ENCODE peak calls at places on chromosome 21, in seven cellular contexts. One of them, this sample, is unnamed.

GRCh38 chr21:41902946-41903345 is 23.8 kb upstream of the PRDM15 start:
- DNase-seq in cardiac fibroblast: no peak
- DNase-seq in LoVo: no peak
- DNase-seq in stimulated activated CD4-positive, alpha-beta T cell treated with anti-CD3 and anti-CD28 coated beads, Interleukin-12 subunit alpha, Interleukin-12 subunit beta, amount 100 ng/mL, for 4 hours: no peak
- DNase-seq in HepG2: no peak
- DNase-seq in EL: no peak
- DNase-seq in AG09309: no peak
- DNase-seq in this sample: no peak

GRCh38 chr21:16408280-16408669 is 678.5 kb downstream of the USP25 start:
- DNase-seq in EL: peak; percentile 20
- DNase-seq in LoVo: no peak
- DNase-seq in AG09309: peak; percentile 56
- DNase-seq in cardiac fibroblast: no peak
- DNase-seq in HepG2: no peak
- DNase-seq in stimulated activated CD4-positive, alpha-beta T cell treated with anti-CD3 and anti-CD28 coated beads, Interleukin-12 subunit alpha, Interleukin-12 subunit beta, amount 100 ng/mL, for 4 hours: no peak
- DNase-seq in this sample: no peak

GRCh38 chr21:46135782-46136181 is 19.6 kb downstream of the FTCD start:
- DNase-seq in cardiac fibroblast: no peak
- DNase-seq in HepG2: no peak
- DNase-seq in AG09309: no peak
- DNase-seq in EL: no peak
- DNase-seq in LoVo: no peak
- DNase-seq in stimulated activated CD4-positive, alpha-beta T cell treated with anti-CD3 and anti-CD28 coated beads, Interleukin-12 subunit alpha, Interleukin-12 subunit beta, amount 100 ng/mL, for 4 hours: no peak
- DNase-seq in this sample: no peak

GRCh38 chr21:32007461-32007860 is 134.6 kb downstream of the HUNK start:
- DNase-seq in stimulated activated CD4-positive, alpha-beta T cell treated with anti-CD3 and anti-CD28 coated beads, Interleukin-12 subunit alpha, Interleukin-12 subunit beta, amount 100 ng/mL, for 4 hours: no peak
- DNase-seq in HepG2: no peak
- DNase-seq in cardiac fibroblast: no peak
- DNase-seq in LoVo: no peak
- DNase-seq in EL: peak; percentile 22
- DNase-seq in AG09309: peak; percentile 67
- DNase-seq in this sample: no peak

GRCh38 chr21:44911384-44912157 is 9.1 kb downstream of the ITGB2 start:
- DNase-seq in cardiac fibroblast: no peak
- DNase-seq in AG09309: no peak
- DNase-seq in EL: no peak
- DNase-seq in stimulated activated CD4-positive, alpha-beta T cell treated with anti-CD3 and anti-CD28 coated beads, Interleukin-12 subunit alpha, Interleukin-12 subunit beta, amount 100 ng/mL, for 4 hours: peak; percentile 46
- DNase-seq in HepG2: peak; percentile 46
- DNase-seq in LoVo: peak; percentile 39
- DNase-seq in this sample: no peak

GRCh38 chr21:25997788-25998611 is 172.6 kb downstream of the APP start:
- DNase-seq in HepG2: peak; percentile 88
- DNase-seq in AG09309: no peak
- DNase-seq in EL: no peak
- DNase-seq in LoVo: no peak
- DNase-seq in stimulated activated CD4-positive, alpha-beta T cell treated with anti-CD3 and anti-CD28 coated beads, Interleukin-12 subunit alpha, Interleukin-12 subunit beta, amount 100 ng/mL, for 4 hours: no peak
- DNase-seq in cardiac fibroblast: peak; percentile 16
- DNase-seq in this sample: peak; percentile 65

GRCh38 chr21:31888936-31889371 is 16.1 kb downstream of the HUNK start:
- DNase-seq in cardiac fibroblast: no peak
- DNase-seq in AG09309: no peak
- DNase-seq in EL: no peak
- DNase-seq in HepG2: no peak
- DNase-seq in LoVo: peak; percentile 51
- DNase-seq in stimulated activated CD4-positive, alpha-beta T cell treated with anti-CD3 and anti-CD28 coated beads, Interleukin-12 subunit alpha, Interleukin-12 subunit beta, amount 100 ng/mL, for 4 hours: no peak
- DNase-seq in this sample: no peak

GRCh38 chr21:31537872-31538576 is 121.5 kb upstream of the SOD1 start:
- DNase-seq in stimulated activated CD4-positive, alpha-beta T cell treated with anti-CD3 and anti-CD28 coated beads, Interleukin-12 subunit alpha, Interleukin-12 subunit beta, amount 100 ng/mL, for 4 hours: no peak
- DNase-seq in EL: no peak
- DNase-seq in AG09309: no peak
- DNase-seq in HepG2: no peak
- DNase-seq in cardiac fibroblast: no peak
- DNase-seq in LoVo: no peak
- DNase-seq in this sample: no peak

GRCh38 chr21:42699196-42699595 is 45.8 kb downstream of the PDE9A start:
- DNase-seq in HepG2: no peak
- DNase-seq in AG09309: no peak
- DNase-seq in stimulated activated CD4-positive, alpha-beta T cell treated with anti-CD3 and anti-CD28 coated beads, Interleukin-12 subunit alpha, Interleukin-12 subunit beta, amount 100 ng/mL, for 4 hours: no peak
- DNase-seq in EL: no peak
- DNase-seq in cardiac fibroblast: no peak
- DNase-seq in LoVo: no peak
- DNase-seq in this sample: no peak

GRCh38 chr21:38443110-38443509 is 55.2 kb downstream of the ERG start:
- DNase-seq in HepG2: no peak
- DNase-seq in AG09309: no peak
- DNase-seq in LoVo: no peak
- DNase-seq in stimulated activated CD4-positive, alpha-beta T cell treated with anti-CD3 and anti-CD28 coated beads, Interleukin-12 subunit alpha, Interleukin-12 subunit beta, amount 100 ng/mL, for 4 hours: no peak
- DNase-seq in cardiac fibroblast: peak; percentile 26
- DNase-seq in EL: no peak
- DNase-seq in this sample: no peak

GRCh38 chr21:28229811-28230210 is 762.9 kb downstream of the LTN1 start:
- DNase-seq in EL: peak; percentile 80
- DNase-seq in cardiac fibroblast: peak; percentile 87
- DNase-seq in HepG2: no peak
- DNase-seq in LoVo: no peak
- DNase-seq in AG09309: peak; percentile 44
- DNase-seq in stimulated activated CD4-positive, alpha-beta T cell treated with anti-CD3 and anti-CD28 coated beads, Interleukin-12 subunit alpha, Interleukin-12 subunit beta, amount 100 ng/mL, for 4 hours: no peak
- DNase-seq in this sample: no peak

GRCh38 chr21:43597052-43597451 is 62.2 kb downstream of the HSF2BP start:
- DNase-seq in EL: peak; percentile 85
- DNase-seq in AG09309: no peak
- DNase-seq in HepG2: peak; percentile 69
- DNase-seq in LoVo: no peak
- DNase-seq in stimulated activated CD4-positive, alpha-beta T cell treated with anti-CD3 and anti-CD28 coated beads, Interleukin-12 subunit alpha, Interleukin-12 subunit beta, amount 100 ng/mL, for 4 hours: no peak
- DNase-seq in cardiac fibroblast: peak; percentile 87
- DNase-seq in this sample: no peak

GRCh38 chr21:42413500-42413899 is 9.8 kb downstream of the UBASH3A start:
- DNase-seq in LoVo: no peak
- DNase-seq in EL: no peak
- DNase-seq in AG09309: no peak
- DNase-seq in stimulated activated CD4-positive, alpha-beta T cell treated with anti-CD3 and anti-CD28 coated beads, Interleukin-12 subunit alpha, Interleukin-12 subunit beta, amount 100 ng/mL, for 4 hours: peak; percentile 49
- DNase-seq in cardiac fibroblast: no peak
- DNase-seq in HepG2: no peak
- DNase-seq in this sample: no peak